ENCODE peak calls at places on chromosomes 5 and 9, in nine cellular contexts. E is epithelial cell of esophagus, S is neural crest cell, G is neural progenitor cell, A is GM06990, T is lung, D is omental fat pad, I is cardiac muscle cell, X is GM20000. O is an unnamed sample.

GRCh38 chr5:32710859-32711692 is at the start of gene NPR3:
- DNase-seq in E (peak), S (peak), G (peak), A (no peak), T (no peak), D (no peak), I (no peak), X (peak), O (no peak)

GRCh38 chr5:111934511-111934910 is 177.5 kb upstream of the NREP start:
- DNase-seq in E (peak), S (no peak), G (peak), A (no peak), T (no peak), D (no peak), I (no peak), X (no peak), O (no peak)

GRCh38 chr9:124784503-124784902 is 7.6 kb downstream of the OLFML2A start:
- DNase-seq in E (peak), S (no peak), G (no peak), A (no peak), T (no peak), D (no peak), I (no peak), X (no peak), O (no peak)

GRCh38 chr5:8396756-8397155 is 527.8 kb downstream of the MTRR start:
- DNase-seq in E (no peak), S (no peak), G (no peak), A (no peak), T (no peak), D (no peak), I (no peak), X (no peak), O (no peak)

GRCh38 chr5:40383719-40384651 is 295.7 kb upstream of the PTGER4 start:
- DNase-seq in E (peak), S (no peak), G (no peak), A (no peak), T (no peak), D (no peak), I (no peak), X (no peak), O (no peak)

GRCh38 chr5:109939109-109939682 is 249.5 kb downstream of the MAN2A1 start:
- DNase-seq in E (peak), S (no peak), G (no peak), A (no peak), T (no peak), D (no peak), I (no peak), X (no peak), O (no peak)

GRCh38 chr5:177232761-177233160 is 70.8 kb downstream of the RAB24 start:
- DNase-seq in E (peak), S (no peak), G (no peak), A (no peak), T (no peak), D (no peak), I (no peak), X (no peak), O (no peak)

GRCh38 chr5:168826292-168826725 is 247.1 kb upstream of the PANK3 start:
- DNase-seq in E (peak), S (no peak), G (no peak), A (no peak), T (no peak), D (no peak), I (no peak), X (no peak), O (no peak)

GRCh38 chr5:35545190-35545589 is 72.5 kb upstream of the SPEF2 start:
- DNase-seq in E (no peak), S (no peak), G (no peak), A (no peak), T (no peak), D (no peak), I (no peak), X (no peak), O (no peak)

GRCh38 chr5:113161806-113162205 is 185.2 kb downstream of the DCP2 start:
- DNase-seq in E (peak), S (no peak), G (peak), A (no peak), T (no peak), D (no peak), I (peak), X (no peak), O (no peak)

GRCh38 chr5:113678924-113679575 is 165.6 kb downstream of the YTHDC2 start:
- DNase-seq in E (peak), S (peak), G (peak), A (no peak), T (no peak), D (no peak), I (peak), X (peak), O (peak)

GRCh38 chr9:91427873-91428272 is 4.2 kb upstream of the NFIL3 start:
- DNase-seq in E (peak), S (no peak), G (no peak), A (no peak), T (no peak), D (no peak), I (no peak), X (no peak), O (no peak)

GRCh38 chr5:124259017-124259416 is 487.4 kb downstream of the ZNF608 start:
- DNase-seq in E (peak), S (no peak), G (no peak), A (no peak), T (no peak), D (no peak), I (no peak), X (no peak), O (no peak)

GRCh38 chr5:2557435-2557834 is 194.0 kb downstream of the IRX2 start:
- DNase-seq in E (no peak), S (no peak), G (no peak), A (no peak), T (no peak), D (no peak), I (no peak), X (no peak), O (no peak)

GRCh38 chr9:110115868-110116542 is 92.0 kb downstream of the C9orf152 start:
- DNase-seq in E (peak), S (no peak), G (no peak), A (no peak), T (no peak), D (no peak), I (no peak), X (no peak), O (no peak)

GRCh38 chr9:69180670-69181069 is 6.6 kb downstream of the TJP2 start:
- DNase-seq in E (peak), S (no peak), G (no peak), A (no peak), T (peak), D (peak), I (no peak), X (no peak), O (no peak)

GRCh38 chr9:2302606-2303005 is 287.5 kb downstream of the SMARCA2 start:
- DNase-seq in E (no peak), S (no peak), G (no peak), A (no peak), T (no peak), D (no peak), I (no peak), X (no peak), O (no peak)

GRCh38 chr5:59506285-59506877 is 387.1 kb downstream of the PDE4D start:
- DNase-seq in E (peak), S (no peak), G (peak), A (no peak), T (no peak), D (no peak), I (peak), X (no peak), O (no peak)

GRCh38 chr9:89664896-89665329 is 60.1 kb downstream of the GADD45G start:
- DNase-seq in E (peak), S (no peak), G (no peak), A (no peak), T (peak), D (no peak), I (no peak), X (no peak), O (no peak)

GRCh38 chr9:16417749-16418148 is 452.7 kb downstream of the BNC2 start:
- DNase-seq in E (no peak), S (no peak), G (no peak), A (no peak), T (no peak), D (no peak), I (no peak), X (no peak), O (no peak)

GRCh38 chr9:33320568-33321261 is 30.4 kb downstream of the NFX1 start:
- DNase-seq in E (peak), S (no peak), G (no peak), A (no peak), T (peak), D (no peak), I (no peak), X (no peak), O (no peak)

GRCh38 chr5:157828031-157828948 is 30.7 kb downstream of the CLINT1 start:
- DNase-seq in E (no peak), S (no peak), G (no peak), A (no peak), T (no peak), D (no peak), I (peak), X (no peak), O (no peak)

GRCh38 chr5:140348104-140348503 is 1.7 kb upstream of the HBEGF start:
- DNase-seq in E (peak), S (no peak), G (no peak), A (no peak), T (no peak), D (no peak), I (no peak), X (no peak), O (no peak)

GRCh38 chr5:151619812-151620462 is 28.8 kb upstream of the FAT2 start:
- DNase-seq in E (peak), S (no peak), G (peak), A (no peak), T (no peak), D (no peak), I (no peak), X (no peak), O (no peak)

GRCh38 chr5:53481887-53482716 is 1.7 kb downstream of the FST start:
- DNase-seq in E (peak), S (peak), G (peak), A (peak), T (peak), D (peak), I (peak), X (peak), O (no peak)

GRCh38 chr5:53479656-53480473 is 564 bp upstream of the FST start:
- DNase-seq in E (peak), S (peak), G (peak), A (peak), T (no peak), D (peak), I (peak), X (peak), O (no peak)

GRCh38 chr5:53481354-53481886 is 991 bp downstream of the FST start:
- DNase-seq in E (no peak), S (no peak), G (no peak), A (no peak), T (no peak), D (no peak), I (no peak), X (no peak), O (no peak)

GRCh38 chr5:53480474-53481353 is at the start of gene FST:
- DNase-seq in E (no peak), S (peak), G (peak), A (no peak), T (no peak), D (no peak), I (peak), X (peak), O (no peak)

DNA sequence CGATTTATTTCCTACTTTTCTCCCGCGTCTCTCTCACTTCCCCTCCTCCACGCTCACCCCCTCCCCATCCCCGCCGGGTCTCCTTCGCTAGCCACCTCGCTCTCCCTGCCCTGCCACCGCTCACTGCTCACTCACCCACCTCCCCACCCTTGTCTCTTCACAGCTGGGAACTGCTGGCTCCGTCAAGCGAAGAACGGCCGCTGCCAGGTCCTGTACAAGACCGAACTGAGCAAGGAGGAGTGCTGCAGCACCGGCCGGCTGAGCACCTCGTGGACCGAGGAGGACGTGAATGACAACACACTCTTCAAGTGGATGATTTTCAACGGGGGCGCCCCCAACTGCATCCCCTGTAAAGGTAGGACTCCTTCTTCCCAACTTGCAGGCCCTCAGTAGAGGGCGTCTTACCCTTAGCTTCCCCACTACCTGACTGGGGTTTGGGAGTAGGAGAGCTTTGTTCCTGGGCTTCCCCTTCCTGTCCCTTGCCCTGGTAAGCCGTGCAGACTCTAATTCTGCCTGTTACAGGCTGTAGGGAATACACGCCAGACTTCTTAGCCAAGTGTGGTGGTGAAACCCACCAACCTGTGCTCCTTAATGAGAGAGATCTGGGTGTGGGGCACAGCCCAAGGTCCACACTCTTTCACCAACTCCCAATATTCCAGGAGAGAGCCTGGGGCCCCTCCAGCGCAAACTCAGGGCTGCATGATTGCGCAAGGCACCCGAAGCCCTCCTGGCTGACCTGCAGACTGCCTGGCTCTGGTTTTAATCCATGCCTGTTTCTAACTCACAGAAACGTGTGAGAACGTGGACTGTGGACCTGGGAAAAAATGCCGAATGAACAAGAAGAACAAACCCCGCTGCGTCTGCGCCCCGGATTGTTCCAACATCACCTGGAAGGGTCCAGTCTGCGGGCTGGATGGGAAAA is 2.5 kb downstream of the FST start:
- DNase-seq in E (peak), S (peak), G (peak), A (peak), T (peak), D (no peak), I (peak), X (peak), O (no peak)
- TF ChIP-seq CTCF in E (peak), S (no peak), G (peak), A (peak), T (no peak), D (no peak), I (peak), X (no peak), O (no peak)

GRCh38 chr5:154857534-154858250 is 735 bp upstream of the CNOT8 start:
- DNase-seq in E (peak), S (peak), G (peak), A (peak), T (peak), D (peak), I (peak), X (peak), O (peak)
- TF ChIP-seq CTCF in E (no peak), S (no peak), G (peak), A (no peak), T (no peak), D (no peak), I (peak), X (no peak), O (no peak)

DNA sequence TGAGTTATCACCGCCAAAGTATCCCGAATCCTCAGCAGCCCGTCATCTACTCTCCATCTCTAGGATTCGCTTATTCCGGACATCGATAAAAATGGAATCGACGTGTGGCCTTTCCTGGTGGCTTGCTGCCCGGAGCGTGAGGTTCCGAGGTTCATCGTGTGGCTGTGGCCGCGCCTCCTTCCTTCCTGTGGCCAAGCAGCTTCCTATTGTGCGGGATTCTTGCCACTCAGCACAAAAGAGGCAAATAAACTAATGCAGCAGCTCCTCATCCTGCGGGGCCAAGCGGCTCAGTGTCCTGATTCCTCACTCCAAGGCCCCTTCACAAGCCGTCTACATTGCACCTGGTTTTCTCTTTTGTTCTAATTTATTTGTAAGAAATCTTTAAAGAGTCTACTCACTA is 800.9 kb downstream of the CDH9 start:
- DNase-seq in E (no peak), S (no peak), G (no peak), A (no peak), T (no peak), D (no peak), I (no peak), X (no peak), O (no peak)
- TF ChIP-seq CTCF in E (no peak), S (no peak), G (no peak), A (no peak), T (no peak), D (no peak), I (no peak), X (no peak), O (no peak)

GRCh38 chr5:103569313-103570060 is 6.9 kb upstream of the NUDT12 start:
- DNase-seq in E (no peak), S (no peak), G (no peak), A (no peak), T (no peak), D (no peak), I (no peak), X (no peak), O (no peak)

GRCh38 chr5:103573411-103573810 is 10.8 kb upstream of the NUDT12 start:
- DNase-seq in E (no peak), S (no peak), G (no peak), A (no peak), T (no peak), D (no peak), I (no peak), X (no peak), O (no peak)

DNA sequence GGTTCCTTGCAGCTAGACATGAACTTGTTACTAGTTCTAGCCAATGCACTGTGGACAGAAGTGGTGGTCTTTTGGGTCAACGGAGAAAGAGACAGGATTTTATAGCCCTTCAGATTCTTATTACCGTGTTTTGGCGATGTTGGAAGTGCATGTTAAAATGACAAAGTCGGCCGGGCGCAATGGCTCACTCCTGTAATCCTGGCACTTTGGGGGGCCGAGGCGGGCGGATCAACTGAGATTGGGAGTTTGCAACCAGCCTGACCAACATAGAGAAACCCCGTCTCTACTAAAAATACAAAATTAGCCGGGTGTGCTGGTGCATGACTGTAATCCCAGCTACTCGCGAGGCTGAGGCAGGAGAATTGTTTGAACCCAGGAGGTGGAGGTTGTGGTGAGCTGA is 9.1 kb upstream of the NUDT12 start:
- DNase-seq in E (no peak), S (no peak), G (no peak), A (no peak), T (no peak), D (no peak), I (no peak), X (no peak), O (no peak)
- TF ChIP-seq CTCF in E (no peak), S (no peak), G (no peak), A (no peak), T (no peak), D (no peak), I (no peak), X (no peak), O (no peak)